ENCODE peak calls at places on chromosomes 11 and 22, in four cellular contexts. One of them, this sample, is unnamed.
A peak's percentile ranks its signal among the peaks of the same experiment; 100 is the strongest.

GRCh38 chr11:104665631-104666030 is 232.6 kb downstream of the CASP12 start:
- DNase-seq in GM03348: no peak
- DNase-seq in activated CD4-positive, alpha-beta T cell treated with anti-CD3 and anti-CD28 coated beads for 24 hours: no peak
- DNase-seq in EL: no peak
- DNase-seq in this sample: no peak

GRCh38 chr11:104547996-104548661 is 350.1 kb downstream of the CASP12 start:
- DNase-seq in GM03348: no peak
- DNase-seq in activated CD4-positive, alpha-beta T cell treated with anti-CD3 and anti-CD28 coated beads for 24 hours: no peak
- DNase-seq in EL: no peak
- DNase-seq in this sample: no peak

GRCh38 chr11:70399681-70400112 is 1.4 kb downstream of the CTTN start:
- DNase-seq in activated CD4-positive, alpha-beta T cell treated with anti-CD3 and anti-CD28 coated beads for 24 hours: no peak
- DNase-seq in EL: peak; percentile 98
- DNase-seq in GM03348: peak; percentile 97
- DNase-seq in this sample: peak; percentile 98

GRCh38 chr11:126751242-126751641 is 249.3 kb downstream of the KIRREL3 start:
- DNase-seq in EL: peak; percentile 16
- DNase-seq in GM03348: peak; percentile 33
- DNase-seq in activated CD4-positive, alpha-beta T cell treated with anti-CD3 and anti-CD28 coated beads for 24 hours: no peak
- DNase-seq in this sample: peak; percentile 58

GRCh38 chr11:2378527-2379210 is 1.6 kb downstream of the CD81 start:
- DNase-seq in EL: peak; percentile 74
- DNase-seq in GM03348: peak; percentile 90
- DNase-seq in activated CD4-positive, alpha-beta T cell treated with anti-CD3 and anti-CD28 coated beads for 24 hours: no peak
- DNase-seq in this sample: peak; percentile 96

GRCh38 chr22:49328076-49328475 is 499.6 kb downstream of the BRD1 start:
- DNase-seq in EL: no peak
- DNase-seq in activated CD4-positive, alpha-beta T cell treated with anti-CD3 and anti-CD28 coated beads for 24 hours: no peak
- DNase-seq in GM03348: peak; percentile 2
- DNase-seq in this sample: peak; percentile 26

GRCh38 chr11:70552441-70553150 is 154.3 kb downstream of the CTTN start:
- DNase-seq in GM03348: no peak
- DNase-seq in activated CD4-positive, alpha-beta T cell treated with anti-CD3 and anti-CD28 coated beads for 24 hours: no peak
- DNase-seq in EL: no peak
- DNase-seq in this sample: peak; percentile 70

GRCh38 chr11:118157186-118157895 is 4.7 kb upstream of the SCN4B start:
- DNase-seq in GM03348: no peak
- DNase-seq in EL: no peak
- DNase-seq in activated CD4-positive, alpha-beta T cell treated with anti-CD3 and anti-CD28 coated beads for 24 hours: no peak
- DNase-seq in this sample: peak; percentile 58

GRCh38 chr11:75549370-75549958 is 12.6 kb upstream of the SERPINH1 start:
- DNase-seq in GM03348: no peak
- DNase-seq in activated CD4-positive, alpha-beta T cell treated with anti-CD3 and anti-CD28 coated beads for 24 hours: no peak
- DNase-seq in EL: no peak
- DNase-seq in this sample: no peak

GRCh38 chr11:116893437-116893836 is 56.0 kb upstream of the APOA1 start:
- DNase-seq in activated CD4-positive, alpha-beta T cell treated with anti-CD3 and anti-CD28 coated beads for 24 hours: no peak
- DNase-seq in GM03348: no peak
- DNase-seq in EL: no peak
- DNase-seq in this sample: no peak

GRCh38 chr11:130213143-130213978 is 53.8 kb downstream of the ST14 start:
- DNase-seq in GM03348: peak; percentile 93
- DNase-seq in activated CD4-positive, alpha-beta T cell treated with anti-CD3 and anti-CD28 coated beads for 24 hours: peak; percentile 57
- DNase-seq in EL: peak; percentile 35
- DNase-seq in this sample: peak; percentile 96

GRCh38 chr11:19595840-19596751 is 116.5 kb upstream of the NAV2 start:
- DNase-seq in EL: peak; percentile 95
- DNase-seq in GM03348: peak; percentile 87
- DNase-seq in activated CD4-positive, alpha-beta T cell treated with anti-CD3 and anti-CD28 coated beads for 24 hours: no peak
- DNase-seq in this sample: peak; percentile 89

GRCh38 chr22:19707347-19708322 is 6.7 kb upstream of the SEPTIN5 start:
- DNase-seq in activated CD4-positive, alpha-beta T cell treated with anti-CD3 and anti-CD28 coated beads for 24 hours: no peak
- DNase-seq in GM03348: no peak
- DNase-seq in EL: no peak
- DNase-seq in this sample: peak; percentile 49

GRCh38 chr11:119993732-119994131 is 144.2 kb downstream of the TRIM29 start:
- DNase-seq in activated CD4-positive, alpha-beta T cell treated with anti-CD3 and anti-CD28 coated beads for 24 hours: no peak
- DNase-seq in GM03348: no peak
- DNase-seq in EL: no peak
- DNase-seq in this sample: no peak

GRCh38 chr11:64297722-64298358 is 2.3 kb upstream of the CATSPERZ start:
- DNase-seq in GM03348: no peak
- DNase-seq in EL: no peak
- DNase-seq in activated CD4-positive, alpha-beta T cell treated with anti-CD3 and anti-CD28 coated beads for 24 hours: no peak
- DNase-seq in this sample: peak; percentile 82

GRCh38 chr11:24348908-24349307 is 147.9 kb upstream of the LUZP2 start:
- DNase-seq in GM03348: no peak
- DNase-seq in activated CD4-positive, alpha-beta T cell treated with anti-CD3 and anti-CD28 coated beads for 24 hours: no peak
- DNase-seq in EL: no peak
- DNase-seq in this sample: no peak

GRCh38 chr11:46896719-46897406 is 21.5 kb downstream of the LRP4 start:
- DNase-seq in GM03348: no peak
- DNase-seq in activated CD4-positive, alpha-beta T cell treated with anti-CD3 and anti-CD28 coated beads for 24 hours: no peak
- DNase-seq in EL: peak; percentile 57
- DNase-seq in this sample: peak; percentile 88

GRCh38 chr11:126061707-126062678 is 673 bp downstream of the CDON start:
- DNase-seq in activated CD4-positive, alpha-beta T cell treated with anti-CD3 and anti-CD28 coated beads for 24 hours: peak; percentile 16
- DNase-seq in GM03348: peak; percentile 35
- DNase-seq in EL: peak; percentile 6
- DNase-seq in this sample: peak; percentile 87

GRCh38 chr11:65625628-65626342 is 10.2 kb downstream of the PCNX3 start:
- DNase-seq in GM03348: peak; percentile 59
- DNase-seq in activated CD4-positive, alpha-beta T cell treated with anti-CD3 and anti-CD28 coated beads for 24 hours: no peak
- DNase-seq in EL: peak; percentile 42
- DNase-seq in this sample: peak; percentile 97

GRCh38 chr11:128692750-128693578 is 908 bp upstream of the FLI1 start:
- DNase-seq in GM03348: peak; percentile 81
- DNase-seq in activated CD4-positive, alpha-beta T cell treated with anti-CD3 and anti-CD28 coated beads for 24 hours: no peak
- DNase-seq in EL: peak; percentile 55
- DNase-seq in this sample: peak; percentile 96

GRCh38 chr11:2538951-2539735 is 94.3 kb downstream of the KCNQ1 start:
- DNase-seq in EL: no peak
- DNase-seq in GM03348: no peak
- DNase-seq in activated CD4-positive, alpha-beta T cell treated with anti-CD3 and anti-CD28 coated beads for 24 hours: no peak
- DNase-seq in this sample: peak; percentile 69

GRCh38 chr11:34397120-34397519 is 39.3 kb upstream of the ABTB2 start:
- DNase-seq in EL: no peak
- DNase-seq in GM03348: no peak
- DNase-seq in activated CD4-positive, alpha-beta T cell treated with anti-CD3 and anti-CD28 coated beads for 24 hours: no peak
- DNase-seq in this sample: no peak

GRCh38 chr11:36452987-36453386 is 57.1 kb downstream of the TRAF6 start:
- DNase-seq in activated CD4-positive, alpha-beta T cell treated with anti-CD3 and anti-CD28 coated beads for 24 hours: no peak
- DNase-seq in GM03348: no peak
- DNase-seq in EL: no peak
- DNase-seq in this sample: no peak

GRCh38 chr22:27994481-27995331 is 75.7 kb upstream of the PITPNB start:
- DNase-seq in EL: no peak
- DNase-seq in activated CD4-positive, alpha-beta T cell treated with anti-CD3 and anti-CD28 coated beads for 24 hours: no peak
- DNase-seq in GM03348: no peak
- DNase-seq in this sample: peak; percentile 73

GRCh38 chr11:7540830-7541555 is 27.2 kb downstream of the PPFIBP2 start:
- DNase-seq in activated CD4-positive, alpha-beta T cell treated with anti-CD3 and anti-CD28 coated beads for 24 hours: no peak
- DNase-seq in GM03348: no peak
- DNase-seq in EL: peak; percentile 43
- DNase-seq in this sample: no peak

GRCh38 chr22:18066181-18066859 is 11.5 kb upstream of the PEX26 start:
- DNase-seq in activated CD4-positive, alpha-beta T cell treated with anti-CD3 and anti-CD28 coated beads for 24 hours: no peak
- DNase-seq in GM03348: no peak
- DNase-seq in EL: no peak
- DNase-seq in this sample: peak; percentile 47

GRCh38 chr11:1499899-1500298 is 13.3 kb upstream of the MOB2 start:
- DNase-seq in EL: no peak
- DNase-seq in GM03348: no peak
- DNase-seq in activated CD4-positive, alpha-beta T cell treated with anti-CD3 and anti-CD28 coated beads for 24 hours: no peak
- DNase-seq in this sample: peak; percentile 11

GRCh38 chr11:32118025-32118974 is 27.4 kb downstream of the RCN1 start:
- DNase-seq in EL: peak; percentile 69
- DNase-seq in activated CD4-positive, alpha-beta T cell treated with anti-CD3 and anti-CD28 coated beads for 24 hours: no peak
- DNase-seq in GM03348: no peak
- DNase-seq in this sample: no peak

GRCh38 chr22:48943567-48944432 is 883.9 kb downstream of the BRD1 start:
- DNase-seq in GM03348: no peak
- DNase-seq in EL: no peak
- DNase-seq in activated CD4-positive, alpha-beta T cell treated with anti-CD3 and anti-CD28 coated beads for 24 hours: no peak
- DNase-seq in this sample: peak; percentile 53

GRCh38 chr11:44003736-44004451 is 43.9 kb upstream of the ACCSL start:
- DNase-seq in EL: no peak
- DNase-seq in GM03348: peak; percentile 0
- DNase-seq in activated CD4-positive, alpha-beta T cell treated with anti-CD3 and anti-CD28 coated beads for 24 hours: no peak
- DNase-seq in this sample: no peak

GRCh38 chr22:49810363-49811013 is 17.2 kb downstream of the BRD1 start:
- DNase-seq in EL: no peak
- DNase-seq in activated CD4-positive, alpha-beta T cell treated with anti-CD3 and anti-CD28 coated beads for 24 hours: no peak
- DNase-seq in GM03348: no peak
- DNase-seq in this sample: peak; percentile 19

GRCh38 chr11:3144296-3145205 is 20.6 kb downstream of the OSBPL5 start:
- DNase-seq in GM03348: no peak
- DNase-seq in EL: no peak
- DNase-seq in activated CD4-positive, alpha-beta T cell treated with anti-CD3 and anti-CD28 coated beads for 24 hours: no peak
- DNase-seq in this sample: no peak

GRCh38 chr11:47917643-47918369 is 62.6 kb upstream of the PTPRJ start:
- DNase-seq in GM03348: peak; percentile 20
- DNase-seq in EL: peak; percentile 80
- DNase-seq in activated CD4-positive, alpha-beta T cell treated with anti-CD3 and anti-CD28 coated beads for 24 hours: no peak
- DNase-seq in this sample: no peak

GRCh38 chr11:122424636-122425035 is 230.9 kb upstream of the UBASH3B start:
- DNase-seq in GM03348: peak; percentile 12
- DNase-seq in EL: no peak
- DNase-seq in activated CD4-positive, alpha-beta T cell treated with anti-CD3 and anti-CD28 coated beads for 24 hours: no peak
- DNase-seq in this sample: no peak

GRCh38 chr11:17524221-17524620 is 20.0 kb downstream of the USH1C start:
- DNase-seq in GM03348: no peak
- DNase-seq in EL: no peak
- DNase-seq in activated CD4-positive, alpha-beta T cell treated with anti-CD3 and anti-CD28 coated beads for 24 hours: no peak
- DNase-seq in this sample: peak; percentile 35

GRCh38 chr11:77515483-77515882 is 41.6 kb upstream of the PAK1 start:
- DNase-seq in EL: no peak
- DNase-seq in activated CD4-positive, alpha-beta T cell treated with anti-CD3 and anti-CD28 coated beads for 24 hours: no peak
- DNase-seq in GM03348: no peak
- DNase-seq in this sample: no peak

GRCh38 chr22:38314992-38315800 is 2.0 kb downstream of the CSNK1E start:
- DNase-seq in activated CD4-positive, alpha-beta T cell treated with anti-CD3 and anti-CD28 coated beads for 24 hours: no peak
- DNase-seq in EL: peak; percentile 36
- DNase-seq in GM03348: no peak
- DNase-seq in this sample: peak; percentile 82